ENCODE peak calls at places on chromosomes 12 and 14, in six cellular contexts. One of them, this sample, is unnamed.

GRCh38 chr12:63420206-63420644 is 248.1 kb downstream of the DPY19L2 start:
- DNase-seq in gastrocnemius medialis: no peak
- DNase-seq in nephron progenitor cell: peak
- DNase-seq in neuronal stem cell: peak
- DNase-seq in NCI-H1092 treated with DMSO at 0.1 percent for 48 hours: peak
- DNase-seq in HFFc6: peak
- DNase-seq in this sample: no peak

GRCh38 chr14:103149847-103150246 is 26.6 kb downstream of the TNFAIP2 start:
- DNase-seq in gastrocnemius medialis: no peak
- DNase-seq in nephron progenitor cell: no peak
- DNase-seq in neuronal stem cell: no peak
- DNase-seq in NCI-H1092 treated with DMSO at 0.1 percent for 48 hours: no peak
- DNase-seq in HFFc6: no peak
- DNase-seq in this sample: no peak

GRCh38 chr14:36222337-36222736 is 45.8 kb upstream of the PTCSC3 start:
- DNase-seq in gastrocnemius medialis: no peak
- DNase-seq in nephron progenitor cell: no peak
- DNase-seq in neuronal stem cell: no peak
- DNase-seq in NCI-H1092 treated with DMSO at 0.1 percent for 48 hours: no peak
- DNase-seq in HFFc6: no peak
- DNase-seq in this sample: no peak

GRCh38 chr12:77005699-77006098 is 59.7 kb downstream of the E2F7 start:
- DNase-seq in gastrocnemius medialis: no peak
- DNase-seq in nephron progenitor cell: no peak
- DNase-seq in neuronal stem cell: no peak
- DNase-seq in NCI-H1092 treated with DMSO at 0.1 percent for 48 hours: no peak
- DNase-seq in HFFc6: no peak
- DNase-seq in this sample: no peak

GRCh38 chr14:73785834-73786631 is 65.6 kb upstream of the PTGR2 start:
- DNase-seq in gastrocnemius medialis: peak
- DNase-seq in nephron progenitor cell: peak
- DNase-seq in neuronal stem cell: no peak
- DNase-seq in NCI-H1092 treated with DMSO at 0.1 percent for 48 hours: no peak
- DNase-seq in HFFc6: peak
- DNase-seq in this sample: peak

GRCh38 chr12:121799175-121799841 is 4.5 kb upstream of the SETD1B start:
- DNase-seq in gastrocnemius medialis: peak
- DNase-seq in nephron progenitor cell: peak
- DNase-seq in neuronal stem cell: no peak
- DNase-seq in NCI-H1092 treated with DMSO at 0.1 percent for 48 hours: peak
- DNase-seq in HFFc6: peak
- DNase-seq in this sample: no peak

GRCh38 chr14:92973265-92973797 is 50.4 kb downstream of the CHGA start:
- DNase-seq in gastrocnemius medialis: peak
- DNase-seq in nephron progenitor cell: peak
- DNase-seq in neuronal stem cell: peak
- DNase-seq in NCI-H1092 treated with DMSO at 0.1 percent for 48 hours: peak
- DNase-seq in HFFc6: peak
- DNase-seq in this sample: no peak

GRCh38 chr14:45198551-45198950 is 54.5 kb downstream of the MIS18BP1 start:
- DNase-seq in gastrocnemius medialis: no peak
- DNase-seq in nephron progenitor cell: no peak
- DNase-seq in neuronal stem cell: no peak
- DNase-seq in NCI-H1092 treated with DMSO at 0.1 percent for 48 hours: no peak
- DNase-seq in HFFc6: no peak
- DNase-seq in this sample: no peak

GRCh38 chr14:51719970-51720369 is 68.3 kb downstream of the FRMD6 start:
- DNase-seq in gastrocnemius medialis: no peak
- DNase-seq in nephron progenitor cell: no peak
- DNase-seq in neuronal stem cell: no peak
- DNase-seq in NCI-H1092 treated with DMSO at 0.1 percent for 48 hours: no peak
- DNase-seq in HFFc6: no peak
- DNase-seq in this sample: no peak

GRCh38 chr12:16076553-16076952 is 165.4 kb downstream of the DERA start:
- DNase-seq in gastrocnemius medialis: no peak
- DNase-seq in nephron progenitor cell: peak
- DNase-seq in neuronal stem cell: peak
- DNase-seq in NCI-H1092 treated with DMSO at 0.1 percent for 48 hours: peak
- DNase-seq in HFFc6: no peak
- DNase-seq in this sample: peak

GRCh38 chr12:120887253-120888043 is 16.7 kb downstream of the SPPL3 start:
- DNase-seq in gastrocnemius medialis: no peak
- DNase-seq in nephron progenitor cell: no peak
- DNase-seq in neuronal stem cell: no peak
- DNase-seq in NCI-H1092 treated with DMSO at 0.1 percent for 48 hours: no peak
- DNase-seq in HFFc6: no peak
- DNase-seq in this sample: no peak

GRCh38 chr14:79411403-79412174 is 799.7 kb downstream of the DIO2 start:
- DNase-seq in gastrocnemius medialis: no peak
- DNase-seq in nephron progenitor cell: no peak
- DNase-seq in neuronal stem cell: no peak
- DNase-seq in NCI-H1092 treated with DMSO at 0.1 percent for 48 hours: no peak
- DNase-seq in HFFc6: no peak
- DNase-seq in this sample: no peak

GRCh38 chr14:71321556-71322315 is 414.5 kb downstream of the PCNX1 start:
- DNase-seq in gastrocnemius medialis: no peak
- DNase-seq in nephron progenitor cell: peak
- DNase-seq in neuronal stem cell: peak
- DNase-seq in NCI-H1092 treated with DMSO at 0.1 percent for 48 hours: peak
- DNase-seq in HFFc6: peak
- DNase-seq in this sample: no peak

GRCh38 chr12:69686731-69687130 is 12.4 kb downstream of the BEST3 start:
- DNase-seq in gastrocnemius medialis: no peak
- DNase-seq in nephron progenitor cell: no peak
- DNase-seq in neuronal stem cell: no peak
- DNase-seq in NCI-H1092 treated with DMSO at 0.1 percent for 48 hours: no peak
- DNase-seq in HFFc6: no peak
- DNase-seq in this sample: no peak

GRCh38 chr12:41709463-41710285 is 435.0 kb downstream of the GXYLT1 start:
- DNase-seq in gastrocnemius medialis: no peak
- DNase-seq in nephron progenitor cell: no peak
- DNase-seq in neuronal stem cell: no peak
- DNase-seq in NCI-H1092 treated with DMSO at 0.1 percent for 48 hours: no peak
- DNase-seq in HFFc6: no peak
- DNase-seq in this sample: no peak

GRCh38 chr12:82896286-82896685 is 209.6 kb downstream of the TMTC2 start:
- DNase-seq in gastrocnemius medialis: no peak
- DNase-seq in nephron progenitor cell: no peak
- DNase-seq in neuronal stem cell: no peak
- DNase-seq in NCI-H1092 treated with DMSO at 0.1 percent for 48 hours: no peak
- DNase-seq in HFFc6: no peak
- DNase-seq in this sample: no peak

GRCh38 chr12:102876883-102877282 is 40.2 kb downstream of the PAH start:
- DNase-seq in gastrocnemius medialis: no peak
- DNase-seq in nephron progenitor cell: peak
- DNase-seq in neuronal stem cell: no peak
- DNase-seq in NCI-H1092 treated with DMSO at 0.1 percent for 48 hours: no peak
- DNase-seq in HFFc6: no peak
- DNase-seq in this sample: no peak

GRCh38 chr14:92539875-92540274 is 26.3 kb downstream of the RIN3 start:
- DNase-seq in gastrocnemius medialis: no peak
- DNase-seq in nephron progenitor cell: no peak
- DNase-seq in neuronal stem cell: no peak
- DNase-seq in NCI-H1092 treated with DMSO at 0.1 percent for 48 hours: no peak
- DNase-seq in HFFc6: no peak
- DNase-seq in this sample: no peak

GRCh38 chr12:108950991-108951739 is 69.7 kb downstream of the SVOP start:
- DNase-seq in gastrocnemius medialis: peak
- DNase-seq in nephron progenitor cell: peak
- DNase-seq in neuronal stem cell: peak
- DNase-seq in NCI-H1092 treated with DMSO at 0.1 percent for 48 hours: peak
- DNase-seq in HFFc6: peak
- DNase-seq in this sample: peak

GRCh38 chr14:100063314-100063941 is 1.8 kb upstream of the EVL start:
- DNase-seq in gastrocnemius medialis: no peak
- DNase-seq in nephron progenitor cell: no peak
- DNase-seq in neuronal stem cell: no peak
- DNase-seq in NCI-H1092 treated with DMSO at 0.1 percent for 48 hours: no peak
- DNase-seq in HFFc6: no peak
- DNase-seq in this sample: no peak

This sample was measured in KG1.